ENCODE peak calls at places on chromosomes 2 and 18, in ten cellular contexts. J is adrenal gland, A is psoas muscle, T is hepatic stellate cell, S is NCI-H1092, B is GM20000, Z is mammary epithelial cell, N is H4, L is HFF-Myc, O is coronary artery. D is an unnamed sample.

GRCh38 chr2:57343391-57344006 is 703.1 kb upstream of the VRK2 start:
- DNase-seq in J (no peak), A (no peak), T (no peak), S (no peak), B (no peak), Z (peak), N (peak), L (no peak), O (no peak), D (no peak)

GRCh38 chr2:46481541-46482193 is 2.3 kb downstream of the TMEM247 start:
- DNase-seq in J (no peak), A (no peak), T (peak), S (no peak), B (no peak), Z (peak), N (peak), L (peak), O (no peak), D (peak)

GRCh38 chr18:65056575-65056974 is 694.2 kb upstream of the CDH7 start:
- DNase-seq in J (no peak), A (no peak), T (no peak), S (no peak), B (no peak), Z (no peak), N (no peak), L (no peak), O (no peak), D (no peak)

GRCh38 chr2:170461875-170462274 is 253.3 kb upstream of the SP5 start:
- DNase-seq in J (no peak), A (no peak), T (no peak), S (no peak), B (no peak), Z (no peak), N (no peak), L (no peak), O (no peak), D (no peak)

GRCh38 chr2:897091-897490 is 53.6 kb upstream of the SNTG2 start:
- DNase-seq in J (no peak), A (no peak), T (no peak), S (no peak), B (no peak), Z (no peak), N (no peak), L (no peak), O (peak), D (no peak)

GRCh38 chr18:58135170-58135569 is 91.1 kb downstream of the NEDD4L start:
- DNase-seq in J (no peak), A (no peak), T (peak), S (no peak), B (peak), Z (peak), N (peak), L (peak), O (no peak), D (no peak)

GRCh38 chr2:30994227-30995056 is 143.8 kb downstream of the GALNT14 start:
- DNase-seq in J (no peak), A (no peak), T (no peak), S (no peak), B (no peak), Z (no peak), N (no peak), L (no peak), O (no peak), D (no peak)

GRCh38 chr18:9575558-9575957 is 38.8 kb downstream of the PPP4R1 start:
- DNase-seq in J (peak), A (peak), T (peak), S (no peak), B (peak), Z (peak), N (peak), L (peak), O (no peak), D (peak)

GRCh38 chr2:69618362-69618761 is 25.2 kb downstream of the AAK1 start:
- DNase-seq in J (peak), A (peak), T (no peak), S (no peak), B (no peak), Z (no peak), N (no peak), L (no peak), O (no peak), D (no peak)

GRCh38 chr18:13800505-13801259 is 23.3 kb upstream of the MC5R start:
- DNase-seq in J (peak), A (peak), T (peak), S (no peak), B (peak), Z (peak), N (no peak), L (no peak), O (no peak), D (no peak)

GRCh38 chr2:43100883-43101662 is 125.3 kb downstream of the ZFP36L2 start:
- DNase-seq in J (no peak), A (peak), T (peak), S (peak), B (no peak), Z (peak), N (no peak), L (no peak), O (no peak), D (no peak)

GRCh38 chr2:19352946-19353720 is 5.3 kb downstream of the OSR1 start:
- DNase-seq in J (no peak), A (no peak), T (no peak), S (no peak), B (no peak), Z (no peak), N (no peak), L (no peak), O (no peak), D (no peak)

GRCh38 chr18:63882333-63883141 is 5.0 kb upstream of the SERPINB2 start:
- DNase-seq in J (no peak), A (no peak), T (peak), S (no peak), B (no peak), Z (peak), N (peak), L (no peak), O (no peak), D (peak)

GRCh38 chr18:24380163-24380747 is 17.4 kb downstream of the OSBPL1A start:
- DNase-seq in J (no peak), A (no peak), T (no peak), S (no peak), B (no peak), Z (no peak), N (no peak), L (no peak), O (no peak), D (no peak)

GRCh38 chr2:201797175-201797840 is 9.0 kb upstream of the CDK15 start:
- DNase-seq in J (no peak), A (no peak), T (peak), S (no peak), B (no peak), Z (peak), N (peak), L (no peak), O (no peak), D (no peak)

GRCh38 chr2:239467281-239467955 is 66.6 kb upstream of the HDAC4 start:
- DNase-seq in J (no peak), A (no peak), T (no peak), S (no peak), B (no peak), Z (no peak), N (no peak), L (no peak), O (peak), D (no peak)

GRCh38 chr18:42298744-42299685 is 344.0 kb downstream of the PIK3C3 start:
- DNase-seq in J (peak), A (peak), T (peak), S (peak), B (peak), Z (peak), N (peak), L (peak), O (peak), D (peak)

GRCh38 chr2:128497461-128497860 is 178.8 kb upstream of the HS6ST1 start:
- DNase-seq in J (peak), A (no peak), T (no peak), S (no peak), B (no peak), Z (no peak), N (no peak), L (no peak), O (peak), D (no peak)

GRCh38 chr2:38187416-38188127 is 111.6 kb upstream of the CYP1B1 start:
- DNase-seq in J (peak), A (peak), T (peak), S (no peak), B (no peak), Z (peak), N (peak), L (no peak), O (no peak), D (no peak)

GRCh38 chr18:45521151-45521550 is 94.1 kb upstream of the SLC14A2 start:
- DNase-seq in J (no peak), A (no peak), T (no peak), S (no peak), B (no peak), Z (no peak), N (no peak), L (no peak), O (no peak), D (no peak)

GRCh38 chr2:240961878-240962277 is 36.5 kb upstream of the SNED1 start:
- DNase-seq in J (no peak), A (no peak), T (no peak), S (no peak), B (no peak), Z (no peak), N (no peak), L (no peak), O (peak), D (no peak)

GRCh38 chr2:148813603-148814065 is 61.4 kb upstream of the KIF5C start:
- DNase-seq in J (peak), A (no peak), T (no peak), S (no peak), B (peak), Z (no peak), N (no peak), L (no peak), O (no peak), D (no peak)

GRCh38 chr2:135600915-135601314 is 69.6 kb downstream of the R3HDM1 start:
- DNase-seq in J (no peak), A (no peak), T (no peak), S (no peak), B (no peak), Z (no peak), N (no peak), L (no peak), O (no peak), D (no peak)